ENCODE peak calls at places on chromosomes 7 and 10, in seven cellular contexts. D, O, Z, S, E, C and K are unnamed samples. For H3K4me1, the result is how much of the 10 kb centered on the place peaks cover.

GRCh38 chr10:33258951-33259350 is 75.5 kb downstream of the NRP1 start:
- DNase-seq in O (no peak), S (no peak), D (no peak), C (no peak), E (no peak), Z (no peak), K (no peak)

GRCh38 chr10:131450220-131450765 is 138.8 kb upstream of the TCERG1L start:
- DNase-seq in C (no peak), O (no peak), E (no peak), D (no peak), S (no peak), Z (no peak), K (no peak)

GRCh38 chr10:7529638-7530037 is 118.8 kb upstream of the SFMBT2 start:
- DNase-seq in Z (peak), O (no peak), S (no peak), C (no peak), D (no peak), E (peak), K (no peak)

GRCh38 chr7:149719912-149720335 is 53.5 kb downstream of the ZNF467 start:
- DNase-seq in O (no peak), D (peak), Z (no peak), E (no peak), C (no peak), S (no peak), K (no peak)

GRCh38 chr7:32158751-32159360 is 88.6 kb upstream of the PDE1C start:
- DNase-seq in Z (no peak), S (no peak), E (no peak), D (no peak), C (no peak), O (no peak), K (no peak)

GRCh38 chr10:10204415-10204814 is 813.3 kb upstream of the CELF2 start:
- DNase-seq in D (no peak), C (no peak), Z (no peak), E (no peak), O (no peak), S (no peak), K (no peak)

GRCh38 chr10:133377025-133377817 is 1.8 kb upstream of the PAOX start:
- DNase-seq in S (no peak), D (no peak), E (no peak), Z (no peak), C (no peak), O (no peak), K (no peak)

GRCh38 chr10:28592953-28593352 is 60.0 kb downstream of the WAC start:
- DNase-seq in Z (peak), D (no peak), E (no peak), O (no peak), S (no peak), C (no peak), K (no peak)

GRCh38 chr7:121126801-121127534 is 138.5 kb downstream of the CPED1 start:
- DNase-seq in Z (no peak), C (no peak), E (no peak), S (peak), D (no peak), O (no peak), K (no peak)

GRCh38 chr10:24866615-24867583 is 85.5 kb downstream of the PRTFDC1 start:
- DNase-seq in C (peak), E (peak), Z (peak), S (no peak), O (no peak), D (peak), K (peak)

GRCh38 chr10:124983321-124983720 is 41.4 kb downstream of the ZRANB1 start:
- DNase-seq in D (no peak), E (no peak), Z (no peak), S (no peak), O (no peak), C (no peak), K (no peak)

GRCh38 chr7:51240868-51241267 is 75.7 kb downstream of the COBL start:
- DNase-seq in C (no peak), O (no peak), Z (no peak), D (no peak), E (no peak), S (no peak), K (no peak)

GRCh38 chr7:127107601-127108007 is 145.1 kb downstream of the GRM8 start:
- DNase-seq in Z (peak), S (peak), D (peak), O (no peak), E (no peak), C (no peak), K (no peak)

GRCh38 chr7:155009570-155010157 is 6.7 kb upstream of the PAXIP1 start:
- DNase-seq in C (no peak), O (no peak), S (peak), E (no peak), D (no peak), Z (peak), K (no peak)

GRCh38 chr7:15399446-15399845 is 162.4 kb downstream of the AGMO start:
- DNase-seq in D (no peak), O (no peak), E (no peak), Z (no peak), C (no peak), S (no peak), K (no peak)

GRCh38 chr7:51316262-51316665 is 345 bp downstream of the COBL start:
- DNase-seq in D (no peak), C (peak), S (no peak), O (peak), E (peak), Z (peak), K (no peak)

GRCh38 chr10:127853868-127854768 is 38.6 kb downstream of the CLRN3 start:
- DNase-seq in E (peak), Z (peak), O (peak), D (peak), S (peak), C (peak), K (peak)

GRCh38 chr10:90675621-90676020 is 182.2 kb downstream of the HTR7 start:
- DNase-seq in S (no peak), O (no peak), D (no peak), E (no peak), Z (no peak), C (no peak), K (no peak)

GRCh38 chr7:42247301-42247700 is 10.3 kb upstream of the GLI3 start:
- DNase-seq in D (no peak), O (no peak), C (no peak), S (no peak), E (no peak), Z (no peak), K (no peak)

GRCh38 chr10:81957976-81958375 is 83.0 kb downstream of the NRG3 start:
- DNase-seq in D (no peak), Z (no peak), S (no peak), O (no peak), C (no peak), E (no peak), K (no peak)

GRCh38 chr7:125599387-125599786 is 669.8 kb upstream of the POT1 start:
- DNase-seq in E (no peak), O (no peak), D (no peak), C (no peak), Z (no peak), S (no peak), K (no peak)

GRCh38 chr7:131480384-131481315 is 75.8 kb downstream of the PODXL start:
- DNase-seq in D (no peak), O (no peak), Z (peak), E (no peak), S (no peak), C (no peak), K (no peak)

GRCh38 chr7:25360471-25360870 is 132.2 kb upstream of the NPVF start:
- DNase-seq in E (no peak), Z (no peak), S (no peak), D (no peak), O (no peak), C (no peak), K (no peak)

GRCh38 chr10:123301077-123301875 is 147.1 kb downstream of the BUB3 start:
- DNase-seq in O (no peak), S (no peak), C (peak), D (peak), E (no peak), Z (peak), K (no peak)

GRCh38 chr7:37193087-37193774 is 255.4 kb downstream of the ELMO1 start:
- DNase-seq in E (no peak), D (no peak), Z (no peak), C (no peak), O (no peak), S (no peak), K (no peak)

GRCh38 chr7:83415840-83416239 is 233.1 kb downstream of the SEMA3E start:
- DNase-seq in Z (no peak), O (no peak), D (no peak), C (no peak), S (no peak), E (no peak), K (no peak)

GRCh38 chr10:57579926-57580325 is 687.8 kb downstream of the IPMK start:
- DNase-seq in D (no peak), C (no peak), Z (peak), E (no peak), S (peak), O (no peak), K (no peak)

GRCh38 chr10:132279873-132280645 is 27.7 kb downstream of the STK32C start:
- DNase-seq in E (no peak), C (no peak), D (no peak), Z (no peak), O (no peak), S (no peak), K (no peak)

GRCh38 chr10:50937230-50937907 is 51.9 kb upstream of the A1CF start:
- DNase-seq in S (no peak), Z (peak), D (no peak), O (no peak), E (no peak), C (no peak), K (no peak)

GRCh38 chr10:92268763-92269162 is 22.1 kb downstream of the CPEB3 start:
- DNase-seq in Z (no peak), C (no peak), E (no peak), D (no peak), S (no peak), O (no peak), K (no peak)

GRCh38 chr7:30159698-30160143 is 24.9 kb downstream of the MTURN start:
- DNase-seq in D (no peak), Z (no peak), C (no peak), S (peak), E (no peak), O (no peak), K (no peak)

GRCh38 chr10:72846225-72846624 is 47.3 kb upstream of the OIT3 start:
- DNase-seq in E (no peak), D (no peak), C (no peak), S (no peak), O (no peak), Z (peak), K (no peak)

GRCh38 chr10:64430690-64431323 is 909.6 kb downstream of the REEP3 start:
- DNase-seq in E (no peak), S (peak), C (no peak), O (no peak), Z (no peak), D (no peak), K (no peak)

GRCh38 chr7:32958046-32959025 is 1.1 kb downstream of the FKBP9 start:
- DNase-seq in C (peak), E (peak), Z (no peak), S (no peak), O (peak), D (no peak), K (peak)

GRCh38 chr7:16084370-16084769 is 337.0 kb downstream of the CRPPA start:
- DNase-seq in O (no peak), S (no peak), C (no peak), E (no peak), D (no peak), Z (no peak), K (no peak)

GRCh38 chr7:47449810-47450586 is 131.9 kb downstream of the TNS3 start:
- DNase-seq in S (no peak), D (no peak), E (no peak), O (no peak), C (no peak), Z (no peak), K (no peak)

GRCh38 chr7:27898735-27899134 is 158.8 kb downstream of the TAX1BP1 start:
- DNase-seq in E (no peak), Z (no peak), S (no peak), D (no peak), C (no peak), O (no peak), K (no peak)
- H3K4me1 ChIP-seq in E (under half), Z (under half), S (under half), D (under half), C (under half), O (under half), K (under half)

DNA sequence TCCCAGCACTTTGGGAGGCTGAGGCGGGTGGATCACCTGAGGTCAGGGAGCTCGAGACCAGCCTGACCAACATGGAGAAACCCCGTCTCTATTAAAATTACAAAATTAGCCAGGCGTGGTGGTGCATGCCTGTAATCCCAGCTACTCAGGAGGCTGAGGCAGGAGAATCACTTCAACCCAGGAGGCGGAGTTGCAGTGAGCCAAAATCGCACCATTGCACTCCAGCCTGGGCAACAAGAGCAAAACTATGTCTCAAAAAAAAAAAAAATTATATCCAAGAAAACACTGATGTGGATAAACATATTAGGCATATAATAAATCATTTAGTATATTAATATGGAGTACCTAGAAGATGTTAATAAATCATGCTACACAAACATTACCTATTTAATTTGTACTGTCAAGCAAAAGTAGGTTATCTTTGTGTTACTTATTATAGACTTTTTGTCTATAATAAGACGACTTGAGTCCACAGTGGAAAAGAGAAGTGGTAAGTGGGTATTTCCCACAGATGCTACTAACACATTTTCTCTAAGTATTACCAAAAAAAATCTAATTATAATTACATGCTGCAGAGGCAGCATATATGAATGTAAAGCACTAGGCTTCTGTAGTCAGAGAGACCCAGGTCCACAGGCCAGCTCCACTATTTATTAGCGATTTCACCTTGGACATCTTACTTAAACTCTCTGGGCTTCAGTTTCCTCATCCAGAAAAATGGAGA is 34.5 kb downstream of the DNMBP start:
- DNase-seq in E (no peak), C (no peak), S (peak), D (no peak), Z (no peak), O (no peak), K (no peak)
- H3K4me3 ChIP-seq in E (no peak), C (no peak), S (peak), D (no peak), Z (no peak), O (no peak), K (no peak)

GRCh38 chr10:129945031-129945430 is 19.0 kb downstream of the EBF3 start:
- DNase-seq in Z (no peak), S (no peak), D (no peak), E (peak), C (peak), O (no peak), K (no peak)
- H3K27ac ChIP-seq in Z (no peak), S (no peak), D (no peak), E (peak), C (peak), O (peak), K (peak)

GRCh38 chr7:44633254-44634186 is 27.1 kb downstream of the OGDH start:
- DNase-seq in E (peak), S (peak), D (peak), Z (no peak), O (peak), C (peak), K (peak)
- H3K4me1 ChIP-seq in E (half or more), S (half or more), D (under half), Z (under half), O (half or more), C (half or more), K (under half)

DNA sequence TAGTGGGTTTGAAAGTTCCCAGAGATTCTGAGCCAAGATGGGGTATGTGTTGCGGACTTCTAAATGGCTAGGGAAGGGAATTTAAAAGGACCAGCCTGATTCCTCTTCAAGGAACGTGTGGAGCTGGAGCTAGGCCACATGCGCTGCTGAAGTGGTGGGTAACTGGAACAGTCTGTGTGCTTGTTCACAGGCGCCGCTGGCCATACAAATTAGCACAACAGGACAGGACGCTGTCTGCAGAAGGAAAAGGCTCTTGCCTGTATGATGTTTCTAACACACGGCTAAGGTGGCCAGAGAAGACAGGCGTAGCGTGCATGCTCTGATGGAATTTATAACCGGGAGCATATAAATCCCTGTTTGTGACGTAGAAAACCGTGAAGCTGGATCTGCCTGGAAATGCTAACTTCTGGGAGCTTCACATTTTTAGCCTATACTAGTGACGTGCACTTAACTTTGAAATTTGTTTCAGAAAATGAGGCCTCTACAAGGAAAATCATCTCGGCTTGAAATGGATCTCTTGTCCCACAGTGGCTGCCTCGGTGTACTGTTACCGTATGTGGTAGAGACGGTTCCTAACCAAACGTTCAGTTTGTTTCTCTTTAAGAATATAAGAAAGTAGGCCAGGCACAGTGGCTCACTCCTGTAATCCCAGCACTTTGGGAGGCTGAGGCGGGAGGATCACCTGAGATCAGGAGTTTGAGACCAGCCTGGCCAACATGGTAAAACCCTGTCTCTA is 569.4 kb downstream of the PTPRN2 start:
- DNase-seq in D (no peak), O (no peak), C (no peak), S (no peak), E (no peak), Z (no peak), K (no peak)
- H3K4me3 ChIP-seq in D (no peak), O (no peak), C (no peak), S (no peak), E (no peak), Z (no peak), K (no peak)

GRCh38 chr7:135317676-135318326 is 84.2 kb downstream of the STRA8 start:
- DNase-seq in E (no peak), D (no peak), Z (no peak), O (no peak), S (no peak), C (no peak), K (peak)
- H3K27ac ChIP-seq in E (no peak), D (no peak), Z (no peak), O (no peak), S (no peak), C (no peak), K (no peak)